ENCODE peak calls at places on chromosomes 5 and 9, in seven cellular contexts. M, S, Q, T, C, I and N are unnamed samples.

GRCh38 chr5:95217351-95217750 is 67.5 kb downstream of the MCTP1 start:
- DNase-seq in I (no peak), T (no peak), Q (no peak), S (no peak), C (no peak), M (no peak), N (no peak)

GRCh38 chr9:3455088-3455487 is 70.7 kb downstream of the RFX3 start:
- DNase-seq in M (no peak), S (no peak), T (no peak), I (no peak), C (no peak), Q (no peak), N (no peak)

GRCh38 chr9:113616716-113617496 is 153.4 kb downstream of the RGS3 start:
- DNase-seq in T (no peak), S (no peak), I (no peak), C (no peak), M (no peak), Q (no peak), N (no peak)

GRCh38 chr5:368162-369084 is 46.9 kb downstream of the AHRR start:
- DNase-seq in I (peak), T (no peak), Q (peak), M (no peak), S (no peak), C (peak), N (peak)

GRCh38 chr5:112689510-112689909 is 48.2 kb upstream of the APC start:
- DNase-seq in C (no peak), I (peak), T (no peak), Q (no peak), M (no peak), S (no peak), N (peak)

GRCh38 chr9:91891915-91892314 is 58.1 kb downstream of the ROR2 start:
- DNase-seq in C (no peak), T (no peak), Q (no peak), M (no peak), S (no peak), I (no peak), N (no peak)

GRCh38 chr5:78757269-78758053 is 108.9 kb upstream of the LHFPL2 start:
- DNase-seq in I (peak), C (peak), S (no peak), Q (no peak), M (no peak), T (peak), N (peak)

GRCh38 chr5:9655641-9656040 is 25.5 kb upstream of the TAS2R1 start:
- DNase-seq in M (no peak), C (no peak), T (no peak), S (no peak), Q (no peak), I (no peak), N (no peak)

GRCh38 chr9:91795500-91796241 is 154.4 kb downstream of the ROR2 start:
- DNase-seq in T (no peak), C (no peak), Q (no peak), M (no peak), I (peak), S (no peak), N (no peak)

GRCh38 chr9:136942112-136942880 is 2.2 kb downstream of the FBXW5 start:
- DNase-seq in C (no peak), M (no peak), T (no peak), S (no peak), Q (no peak), I (no peak), N (no peak)

GRCh38 chr9:98010450-98010849 is 27.3 kb downstream of the ANP32B start:
- DNase-seq in S (no peak), M (no peak), C (peak), I (peak), Q (peak), T (no peak), N (no peak)

GRCh38 chr9:75130621-75131020 is 42.3 kb downstream of the OSTF1 start:
- DNase-seq in T (no peak), I (no peak), C (no peak), Q (no peak), S (no peak), M (no peak), N (peak)

GRCh38 chr9:75372499-75373268 is 284.4 kb downstream of the OSTF1 start:
- DNase-seq in C (peak), Q (no peak), T (no peak), M (no peak), S (no peak), I (peak), N (peak)

GRCh38 chr5:97575322-97575721 is 392.3 kb upstream of the RIOK2 start:
- DNase-seq in Q (no peak), T (no peak), C (no peak), M (no peak), S (no peak), I (no peak), N (no peak)

GRCh38 chr5:142492781-142493281 is 168.0 kb upstream of the SPRY4 start:
- DNase-seq in I (peak), T (no peak), Q (no peak), S (no peak), C (no peak), M (no peak), N (peak)

GRCh38 chr9:3740690-3741419 is 215.1 kb upstream of the RFX3 start:
- DNase-seq in T (no peak), M (no peak), I (peak), C (no peak), Q (no peak), S (no peak), N (no peak)

GRCh38 chr9:126234681-126235349 is 91.8 kb upstream of the MVB12B start:
- DNase-seq in S (no peak), M (no peak), I (no peak), C (no peak), Q (no peak), T (no peak), N (peak)

GRCh38 chr9:80954521-80954920 is 734.8 kb downstream of the TLE1 start:
- DNase-seq in C (peak), Q (no peak), M (no peak), I (no peak), T (no peak), S (no peak), N (no peak)

GRCh38 chr5:113451797-113452196 is 17.0 kb upstream of the TSSK1B start:
- DNase-seq in C (no peak), T (no peak), I (peak), M (no peak), S (no peak), Q (no peak), N (no peak)

GRCh38 chr5:41707853-41708603 is 162.2 kb downstream of the OXCT1 start:
- DNase-seq in Q (peak), S (no peak), C (peak), I (peak), T (no peak), M (no peak), N (peak)

GRCh38 chr5:76637490-76637889 is 14.3 kb upstream of the F2RL2 start:
- DNase-seq in Q (no peak), I (no peak), T (no peak), M (no peak), C (no peak), S (no peak), N (no peak)

GRCh38 chr5:138745268-138745667 is 8.0 kb upstream of the CTNNA1 start:
- DNase-seq in I (no peak), T (no peak), M (no peak), S (no peak), Q (no peak), C (no peak), N (no peak)

GRCh38 chr9:93043122-93043521 is 15.4 kb upstream of the SUSD3 start:
- DNase-seq in M (no peak), T (no peak), I (no peak), S (no peak), C (no peak), Q (no peak), N (no peak)

GRCh38 chr5:122720347-122720746 is 54.5 kb upstream of the SNX2 start:
- DNase-seq in I (no peak), Q (no peak), T (no peak), S (no peak), C (no peak), M (no peak), N (no peak)

GRCh38 chr9:132474253-132474652 is 64.2 kb downstream of the CFAP77 start:
- DNase-seq in T (no peak), M (no peak), I (peak), S (no peak), Q (no peak), C (peak), N (no peak)

GRCh38 chr5:7801898-7802614 is 48.9 kb downstream of the CFAP90 start:
- DNase-seq in C (no peak), M (peak), S (no peak), Q (no peak), I (no peak), T (no peak), N (no peak)

GRCh38 chr9:36316629-36317317 is 58.5 kb upstream of the GNE start:
- DNase-seq in S (peak), M (peak), T (no peak), I (no peak), C (peak), Q (no peak), N (no peak)

GRCh38 chr5:132389453-132390286 is 20.2 kb downstream of the SLC22A5 start:
- DNase-seq in Q (no peak), I (peak), S (no peak), M (no peak), T (peak), C (peak), N (peak)

GRCh38 chr9:98924971-98925820 is 18.5 kb upstream of the COL15A1 start:
- DNase-seq in S (no peak), Q (no peak), C (no peak), I (no peak), M (no peak), T (no peak), N (no peak)